ENCODE peak calls at places on chromosomes 7 and 10, in ten cellular contexts. M is iPS-NIHi11; Z is A549; G is activated gamma-delta T cell treated with Interleukin-2 at 50 U/mL for 16 hours; U is HuH-7; C is epithelial cell of esophagus; F is WTC11; T is C1 segment of cervical spinal cord; I is activated T-helper 1 cell treated with anti-CD3 and anti-CD28 coated beads, Interleukin-2, amount 50 U/mL, for 16 hours; O is mesothelial cell of epicardium. Q is an unnamed sample.

GRCh38 chr7:148473694-148474222 is 116.8 kb upstream of the C7orf33 start:
- DNase-seq in M (no peak), Z (no peak), G (no peak), U (no peak), C (no peak), F (no peak), T (no peak), I (no peak), O (no peak), Q (no peak)

GRCh38 chr7:1668486-1668931 is 1.6 kb upstream of the ELFN1 start:
- DNase-seq in M (peak), Z (peak), G (no peak), U (no peak), C (peak), F (no peak), T (no peak), I (no peak), O (peak), Q (no peak)

GRCh38 chr10:112964482-112964881 is 14.4 kb downstream of the TCF7L2 start:
- DNase-seq in M (no peak), Z (no peak), G (no peak), U (no peak), C (no peak), F (no peak), T (no peak), I (no peak), O (no peak), Q (no peak)

GRCh38 chr7:85773116-85773783 is 586.4 kb upstream of the SEMA3D start:
- DNase-seq in M (no peak), Z (no peak), G (no peak), U (no peak), C (peak), F (no peak), T (no peak), I (no peak), O (no peak), Q (no peak)

GRCh38 chr10:88693392-88694020 is 12.5 kb upstream of the LIPK start:
- DNase-seq in M (no peak), Z (no peak), G (no peak), U (no peak), C (peak), F (no peak), T (no peak), I (no peak), O (no peak), Q (no peak)

GRCh38 chr7:34086064-34086463 is 180.7 kb downstream of the BMPER start:
- DNase-seq in M (no peak), Z (no peak), G (no peak), U (no peak), C (peak), F (no peak), T (no peak), I (no peak), O (no peak), Q (no peak)

GRCh38 chr7:116177009-116177408 is 33.3 kb upstream of the TES start:
- DNase-seq in M (no peak), Z (no peak), G (no peak), U (no peak), C (peak), F (no peak), T (no peak), I (no peak), O (no peak), Q (no peak)

GRCh38 chr7:137851361-137851945 is 4.7 kb upstream of the DGKI start:
- DNase-seq in M (no peak), Z (no peak), G (no peak), U (no peak), C (peak), F (no peak), T (no peak), I (no peak), O (no peak), Q (no peak)

GRCh38 chr10:69680610-69681009 is 50.6 kb downstream of the FAM241B start:
- DNase-seq in M (no peak), Z (no peak), G (no peak), U (no peak), C (no peak), F (no peak), T (no peak), I (no peak), O (no peak), Q (no peak)

GRCh38 chr7:6232534-6232933 is 39.9 kb downstream of the CYTH3 start:
- DNase-seq in M (no peak), Z (no peak), G (no peak), U (no peak), C (no peak), F (no peak), T (no peak), I (no peak), O (no peak), Q (no peak)

GRCh38 chr7:106595922-106596321 is 65.0 kb downstream of the CCDC71L start:
- DNase-seq in M (no peak), Z (no peak), G (no peak), U (no peak), C (no peak), F (no peak), T (no peak), I (no peak), O (no peak), Q (no peak)

GRCh38 chr10:122407375-122408125 is 33.0 kb downstream of the PLEKHA1 start:
- DNase-seq in M (no peak), Z (no peak), G (peak), U (no peak), C (no peak), F (no peak), T (no peak), I (no peak), O (no peak), Q (peak)

GRCh38 chr10:31927597-31928530 is 767 bp downstream of the ARHGAP12 start:
- DNase-seq in M (peak), Z (peak), G (peak), U (peak), C (peak), F (peak), T (peak), I (peak), O (peak), Q (no peak)

Q was measured in stimulated activated CD4-positive, alpha-beta T cell treated with anti-CD3 and anti-CD28 coated beads, Interleukin-1b, Interleukin-23, amount 100 ng/mL, for 4 hours.